ENCODE peak calls at places on chromosomes 6 and 20, in nine cellular contexts. One of them, this sample, is unnamed.

GRCh38 chr6:157763129-157763893 is 59.7 kb upstream of the SNX9 start:
- DNase-seq in left ventricle myocardium superior: peak
- DNase-seq in HCEC 1CT: peak
- DNase-seq in GM12865: peak
- DNase-seq in AG09309: no peak
- DNase-seq in activated T-cell treated with anti-CD3 and anti-CD28 coated beads, Interleukin-2, amount 50 U/mL, for 72 hours: no peak
- DNase-seq in NCI-H1092: peak
- DNase-seq in AG09319: no peak
- DNase-seq in HTR-8/SVneo: peak
- DNase-seq in this sample: peak

GRCh38 chr20:50634191-50634590 is 57.2 kb downstream of the RIPOR3 start:
- DNase-seq in left ventricle myocardium superior: no peak
- DNase-seq in HCEC 1CT: no peak
- DNase-seq in GM12865: no peak
- DNase-seq in AG09309: no peak
- DNase-seq in activated T-cell treated with anti-CD3 and anti-CD28 coated beads, Interleukin-2, amount 50 U/mL, for 72 hours: no peak
- DNase-seq in NCI-H1092: no peak
- DNase-seq in AG09319: no peak
- DNase-seq in HTR-8/SVneo: no peak
- DNase-seq in this sample: no peak

GRCh38 chr6:17397764-17398194 is 4.4 kb downstream of the CAP2 start:
- DNase-seq in left ventricle myocardium superior: no peak
- DNase-seq in HCEC 1CT: no peak
- DNase-seq in GM12865: no peak
- DNase-seq in AG09309: no peak
- DNase-seq in activated T-cell treated with anti-CD3 and anti-CD28 coated beads, Interleukin-2, amount 50 U/mL, for 72 hours: no peak
- DNase-seq in NCI-H1092: no peak
- DNase-seq in AG09319: no peak
- DNase-seq in HTR-8/SVneo: no peak
- DNase-seq in this sample: no peak

GRCh38 chr6:53103993-53104675 is 38.9 kb downstream of the FBXO9 start:
- DNase-seq in left ventricle myocardium superior: no peak
- DNase-seq in HCEC 1CT: peak
- DNase-seq in GM12865: no peak
- DNase-seq in AG09309: no peak
- DNase-seq in activated T-cell treated with anti-CD3 and anti-CD28 coated beads, Interleukin-2, amount 50 U/mL, for 72 hours: no peak
- DNase-seq in NCI-H1092: no peak
- DNase-seq in AG09319: no peak
- DNase-seq in HTR-8/SVneo: peak
- DNase-seq in this sample: no peak

GRCh38 chr6:31580807-31581437 is 1.3 kb downstream of the LTB start:
- DNase-seq in left ventricle myocardium superior: peak
- DNase-seq in HCEC 1CT: peak
- DNase-seq in GM12865: peak
- DNase-seq in AG09309: peak
- DNase-seq in activated T-cell treated with anti-CD3 and anti-CD28 coated beads, Interleukin-2, amount 50 U/mL, for 72 hours: peak
- DNase-seq in NCI-H1092: peak
- DNase-seq in AG09319: peak
- DNase-seq in HTR-8/SVneo: peak
- DNase-seq in this sample: peak

GRCh38 chr6:3323696-3324261 is 65.0 kb downstream of the PSMG4 start:
- DNase-seq in left ventricle myocardium superior: no peak
- DNase-seq in HCEC 1CT: no peak
- DNase-seq in GM12865: no peak
- DNase-seq in AG09309: no peak
- DNase-seq in activated T-cell treated with anti-CD3 and anti-CD28 coated beads, Interleukin-2, amount 50 U/mL, for 72 hours: no peak
- DNase-seq in NCI-H1092: no peak
- DNase-seq in AG09319: no peak
- DNase-seq in HTR-8/SVneo: no peak
- DNase-seq in this sample: no peak

GRCh38 chr6:84967389-84967788 is 203.0 kb upstream of the TBX18 start:
- DNase-seq in left ventricle myocardium superior: no peak
- DNase-seq in HCEC 1CT: peak
- DNase-seq in GM12865: peak
- DNase-seq in AG09309: no peak
- DNase-seq in activated T-cell treated with anti-CD3 and anti-CD28 coated beads, Interleukin-2, amount 50 U/mL, for 72 hours: no peak
- DNase-seq in NCI-H1092: peak
- DNase-seq in AG09319: peak
- DNase-seq in HTR-8/SVneo: peak
- DNase-seq in this sample: no peak

GRCh38 chr6:103122766-103123601 is 1729.5 kb downstream of the GRIK2 start:
- DNase-seq in left ventricle myocardium superior: peak
- DNase-seq in HCEC 1CT: peak
- DNase-seq in GM12865: peak
- DNase-seq in AG09309: no peak
- DNase-seq in activated T-cell treated with anti-CD3 and anti-CD28 coated beads, Interleukin-2, amount 50 U/mL, for 72 hours: peak
- DNase-seq in NCI-H1092: peak
- DNase-seq in AG09319: no peak
- DNase-seq in HTR-8/SVneo: peak
- DNase-seq in this sample: peak

GRCh38 chr6:107803957-107804356 is 20.2 kb downstream of the SCML4 start:
- DNase-seq in left ventricle myocardium superior: no peak
- DNase-seq in HCEC 1CT: no peak
- DNase-seq in GM12865: no peak
- DNase-seq in AG09309: no peak
- DNase-seq in activated T-cell treated with anti-CD3 and anti-CD28 coated beads, Interleukin-2, amount 50 U/mL, for 72 hours: no peak
- DNase-seq in NCI-H1092: no peak
- DNase-seq in AG09319: no peak
- DNase-seq in HTR-8/SVneo: no peak
- DNase-seq in this sample: peak

GRCh38 chr6:85920782-85921181 is 278.1 kb upstream of the SYNCRIP start:
- DNase-seq in left ventricle myocardium superior: peak
- DNase-seq in HCEC 1CT: no peak
- DNase-seq in GM12865: no peak
- DNase-seq in AG09309: no peak
- DNase-seq in activated T-cell treated with anti-CD3 and anti-CD28 coated beads, Interleukin-2, amount 50 U/mL, for 72 hours: no peak
- DNase-seq in NCI-H1092: peak
- DNase-seq in AG09319: no peak
- DNase-seq in HTR-8/SVneo: no peak
- DNase-seq in this sample: peak

GRCh38 chr6:166365221-166365620 is 17.5 kb downstream of the MPC1 start:
- DNase-seq in left ventricle myocardium superior: no peak
- DNase-seq in HCEC 1CT: peak
- DNase-seq in GM12865: no peak
- DNase-seq in AG09309: peak
- DNase-seq in activated T-cell treated with anti-CD3 and anti-CD28 coated beads, Interleukin-2, amount 50 U/mL, for 72 hours: no peak
- DNase-seq in NCI-H1092: no peak
- DNase-seq in AG09319: no peak
- DNase-seq in HTR-8/SVneo: no peak
- DNase-seq in this sample: peak

GRCh38 chr20:6045566-6045965 is 8.3 kb downstream of the LRRN4 start:
- DNase-seq in left ventricle myocardium superior: no peak
- DNase-seq in HCEC 1CT: peak
- DNase-seq in GM12865: no peak
- DNase-seq in AG09309: no peak
- DNase-seq in activated T-cell treated with anti-CD3 and anti-CD28 coated beads, Interleukin-2, amount 50 U/mL, for 72 hours: no peak
- DNase-seq in NCI-H1092: no peak
- DNase-seq in AG09319: peak
- DNase-seq in HTR-8/SVneo: no peak
- DNase-seq in this sample: peak

GRCh38 chr6:143896096-143896880 is 32.0 kb downstream of the ZC2HC1B start:
- DNase-seq in left ventricle myocardium superior: no peak
- DNase-seq in HCEC 1CT: no peak
- DNase-seq in GM12865: no peak
- DNase-seq in AG09309: no peak
- DNase-seq in activated T-cell treated with anti-CD3 and anti-CD28 coated beads, Interleukin-2, amount 50 U/mL, for 72 hours: no peak
- DNase-seq in NCI-H1092: no peak
- DNase-seq in AG09319: no peak
- DNase-seq in HTR-8/SVneo: no peak
- DNase-seq in this sample: no peak

GRCh38 chr6:84685983-84686584 is 78.3 kb downstream of the TBX18 start:
- DNase-seq in left ventricle myocardium superior: no peak
- DNase-seq in HCEC 1CT: peak
- DNase-seq in GM12865: peak
- DNase-seq in AG09309: no peak
- DNase-seq in activated T-cell treated with anti-CD3 and anti-CD28 coated beads, Interleukin-2, amount 50 U/mL, for 72 hours: no peak
- DNase-seq in NCI-H1092: no peak
- DNase-seq in AG09319: no peak
- DNase-seq in HTR-8/SVneo: peak
- DNase-seq in this sample: peak

GRCh38 chr6:107493158-107494057 is 3.5 kb downstream of the SOBP start:
- DNase-seq in left ventricle myocardium superior: no peak
- DNase-seq in HCEC 1CT: peak
- DNase-seq in GM12865: no peak
- DNase-seq in AG09309: no peak
- DNase-seq in activated T-cell treated with anti-CD3 and anti-CD28 coated beads, Interleukin-2, amount 50 U/mL, for 72 hours: no peak
- DNase-seq in NCI-H1092: peak
- DNase-seq in AG09319: no peak
- DNase-seq in HTR-8/SVneo: no peak
- DNase-seq in this sample: peak

GRCh38 chr20:48771542-48771941 is 56.3 kb downstream of the PREX1 start:
- DNase-seq in left ventricle myocardium superior: no peak
- DNase-seq in HCEC 1CT: no peak
- DNase-seq in GM12865: no peak
- DNase-seq in AG09309: peak
- DNase-seq in activated T-cell treated with anti-CD3 and anti-CD28 coated beads, Interleukin-2, amount 50 U/mL, for 72 hours: no peak
- DNase-seq in NCI-H1092: no peak
- DNase-seq in AG09319: peak
- DNase-seq in HTR-8/SVneo: no peak
- DNase-seq in this sample: peak

GRCh38 chr6:3444276-3445088 is 12.4 kb downstream of the SLC22A23 start:
- DNase-seq in left ventricle myocardium superior: no peak
- DNase-seq in HCEC 1CT: no peak
- DNase-seq in GM12865: no peak
- DNase-seq in AG09309: no peak
- DNase-seq in activated T-cell treated with anti-CD3 and anti-CD28 coated beads, Interleukin-2, amount 50 U/mL, for 72 hours: no peak
- DNase-seq in NCI-H1092: no peak
- DNase-seq in AG09319: no peak
- DNase-seq in HTR-8/SVneo: no peak
- DNase-seq in this sample: no peak

GRCh38 chr6:44572346-44572745 is 184.8 kb downstream of the CDC5L start:
- DNase-seq in left ventricle myocardium superior: no peak
- DNase-seq in HCEC 1CT: no peak
- DNase-seq in GM12865: no peak
- DNase-seq in AG09309: no peak
- DNase-seq in activated T-cell treated with anti-CD3 and anti-CD28 coated beads, Interleukin-2, amount 50 U/mL, for 72 hours: no peak
- DNase-seq in NCI-H1092: no peak
- DNase-seq in AG09319: no peak
- DNase-seq in HTR-8/SVneo: no peak
- DNase-seq in this sample: no peak

GRCh38 chr6:15936503-15936902 is 192.4 kb upstream of the MYLIP start:
- DNase-seq in left ventricle myocardium superior: no peak
- DNase-seq in HCEC 1CT: no peak
- DNase-seq in GM12865: peak
- DNase-seq in AG09309: no peak
- DNase-seq in activated T-cell treated with anti-CD3 and anti-CD28 coated beads, Interleukin-2, amount 50 U/mL, for 72 hours: no peak
- DNase-seq in NCI-H1092: no peak
- DNase-seq in AG09319: no peak
- DNase-seq in HTR-8/SVneo: no peak
- DNase-seq in this sample: no peak

GRCh38 chr20:22509090-22509938 is 75.1 kb downstream of the FOXA2 start:
- DNase-seq in left ventricle myocardium superior: no peak
- DNase-seq in HCEC 1CT: no peak
- DNase-seq in GM12865: no peak
- DNase-seq in AG09309: no peak
- DNase-seq in activated T-cell treated with anti-CD3 and anti-CD28 coated beads, Interleukin-2, amount 50 U/mL, for 72 hours: no peak
- DNase-seq in NCI-H1092: no peak
- DNase-seq in AG09319: no peak
- DNase-seq in HTR-8/SVneo: no peak
- DNase-seq in this sample: no peak

GRCh38 chr20:38728237-38728761 is 4.0 kb downstream of the SLC32A1 start:
- DNase-seq in left ventricle myocardium superior: no peak
- DNase-seq in HCEC 1CT: no peak
- DNase-seq in GM12865: no peak
- DNase-seq in AG09309: no peak
- DNase-seq in activated T-cell treated with anti-CD3 and anti-CD28 coated beads, Interleukin-2, amount 50 U/mL, for 72 hours: peak
- DNase-seq in NCI-H1092: no peak
- DNase-seq in AG09319: no peak
- DNase-seq in HTR-8/SVneo: no peak
- DNase-seq in this sample: no peak

GRCh38 chr6:44645276-44645675 is 257.8 kb downstream of the CDC5L start:
- DNase-seq in left ventricle myocardium superior: no peak
- DNase-seq in HCEC 1CT: peak
- DNase-seq in GM12865: peak
- DNase-seq in AG09309: no peak
- DNase-seq in activated T-cell treated with anti-CD3 and anti-CD28 coated beads, Interleukin-2, amount 50 U/mL, for 72 hours: no peak
- DNase-seq in NCI-H1092: no peak
- DNase-seq in AG09319: no peak
- DNase-seq in HTR-8/SVneo: no peak
- DNase-seq in this sample: no peak

GRCh38 chr6:10268111-10268510 is 146.8 kb downstream of the TFAP2A start:
- DNase-seq in left ventricle myocardium superior: no peak
- DNase-seq in HCEC 1CT: no peak
- DNase-seq in GM12865: no peak
- DNase-seq in AG09309: no peak
- DNase-seq in activated T-cell treated with anti-CD3 and anti-CD28 coated beads, Interleukin-2, amount 50 U/mL, for 72 hours: no peak
- DNase-seq in NCI-H1092: no peak
- DNase-seq in AG09319: no peak
- DNase-seq in HTR-8/SVneo: no peak
- DNase-seq in this sample: no peak